ENCODE peak calls at places on chromosomes 3 and 15, in ten cellular contexts. One of them, this sample, is unnamed.

GRCh38 chr3:39644176-39644575 is 165.2 kb upstream of the MYRIP start:
- DNase-seq in fibroblast of lung: peak
- DNase-seq in kidney: no peak
- DNase-seq in lower lobe of right lung: no peak
- DNase-seq in nephron progenitor cell: no peak
- DNase-seq in endodermal cell: no peak
- DNase-seq in NB4: peak
- DNase-seq in suprapubic skin: no peak
- DNase-seq in upper lobe of right lung: no peak
- DNase-seq in tibial artery: no peak
- DNase-seq in this sample: no peak

GRCh38 chr15:69275104-69275670 is 23.5 kb upstream of the PAQR5 start:
- DNase-seq in fibroblast of lung: peak
- DNase-seq in kidney: no peak
- DNase-seq in lower lobe of right lung: no peak
- DNase-seq in nephron progenitor cell: no peak
- DNase-seq in endodermal cell: no peak
- DNase-seq in NB4: no peak
- DNase-seq in suprapubic skin: no peak
- DNase-seq in upper lobe of right lung: no peak
- DNase-seq in tibial artery: no peak
- DNase-seq in this sample: no peak

GRCh38 chr3:112097378-112097777 is 11.2 kb downstream of the C3orf52 start:
- DNase-seq in fibroblast of lung: peak
- DNase-seq in kidney: no peak
- DNase-seq in lower lobe of right lung: no peak
- DNase-seq in nephron progenitor cell: no peak
- DNase-seq in endodermal cell: no peak
- DNase-seq in NB4: peak
- DNase-seq in suprapubic skin: no peak
- DNase-seq in upper lobe of right lung: no peak
- DNase-seq in tibial artery: no peak
- DNase-seq in this sample: no peak

GRCh38 chr3:168216851-168217250 is 121.1 kb upstream of the GOLIM4 start:
- DNase-seq in fibroblast of lung: no peak
- DNase-seq in kidney: no peak
- DNase-seq in lower lobe of right lung: no peak
- DNase-seq in nephron progenitor cell: no peak
- DNase-seq in endodermal cell: no peak
- DNase-seq in NB4: no peak
- DNase-seq in suprapubic skin: no peak
- DNase-seq in upper lobe of right lung: no peak
- DNase-seq in tibial artery: no peak
- DNase-seq in this sample: no peak

GRCh38 chr15:83372434-83372873 is 74.7 kb upstream of the SH3GL3 start:
- DNase-seq in fibroblast of lung: no peak
- DNase-seq in kidney: no peak
- DNase-seq in lower lobe of right lung: no peak
- DNase-seq in nephron progenitor cell: no peak
- DNase-seq in endodermal cell: peak
- DNase-seq in NB4: no peak
- DNase-seq in suprapubic skin: no peak
- DNase-seq in upper lobe of right lung: no peak
- DNase-seq in tibial artery: no peak
- DNase-seq in this sample: no peak

GRCh38 chr3:9146367-9147071 is 102.9 kb downstream of the SRGAP3 start:
- DNase-seq in fibroblast of lung: no peak
- DNase-seq in kidney: no peak
- DNase-seq in lower lobe of right lung: no peak
- DNase-seq in nephron progenitor cell: no peak
- DNase-seq in endodermal cell: no peak
- DNase-seq in NB4: peak
- DNase-seq in suprapubic skin: peak
- DNase-seq in upper lobe of right lung: no peak
- DNase-seq in tibial artery: no peak
- DNase-seq in this sample: no peak

GRCh38 chr3:184496933-184497332 is 64.7 kb upstream of the EPHB3 start:
- DNase-seq in fibroblast of lung: no peak
- DNase-seq in kidney: no peak
- DNase-seq in lower lobe of right lung: no peak
- DNase-seq in nephron progenitor cell: no peak
- DNase-seq in endodermal cell: no peak
- DNase-seq in NB4: no peak
- DNase-seq in suprapubic skin: no peak
- DNase-seq in upper lobe of right lung: no peak
- DNase-seq in tibial artery: no peak
- DNase-seq in this sample: no peak

GRCh38 chr3:108518895-108519294 is 8.5 kb upstream of the MYH15 start:
- DNase-seq in fibroblast of lung: no peak
- DNase-seq in kidney: no peak
- DNase-seq in lower lobe of right lung: no peak
- DNase-seq in nephron progenitor cell: no peak
- DNase-seq in endodermal cell: no peak
- DNase-seq in NB4: no peak
- DNase-seq in suprapubic skin: no peak
- DNase-seq in upper lobe of right lung: no peak
- DNase-seq in tibial artery: no peak
- DNase-seq in this sample: no peak

GRCh38 chr3:177522051-177522450 is 324.8 kb upstream of the TBL1XR1 start:
- DNase-seq in fibroblast of lung: no peak
- DNase-seq in kidney: no peak
- DNase-seq in lower lobe of right lung: no peak
- DNase-seq in nephron progenitor cell: no peak
- DNase-seq in endodermal cell: no peak
- DNase-seq in NB4: no peak
- DNase-seq in suprapubic skin: no peak
- DNase-seq in upper lobe of right lung: no peak
- DNase-seq in tibial artery: no peak
- DNase-seq in this sample: no peak

GRCh38 chr15:65413051-65413759 is 9.5 kb downstream of the IGDCC4 start:
- DNase-seq in fibroblast of lung: no peak
- DNase-seq in kidney: peak
- DNase-seq in lower lobe of right lung: no peak
- DNase-seq in nephron progenitor cell: no peak
- DNase-seq in endodermal cell: no peak
- DNase-seq in NB4: no peak
- DNase-seq in suprapubic skin: no peak
- DNase-seq in upper lobe of right lung: no peak
- DNase-seq in tibial artery: no peak
- DNase-seq in this sample: peak

GRCh38 chr3:36814776-36815175 is 50.4 kb upstream of the DCLK3 start:
- DNase-seq in fibroblast of lung: no peak
- DNase-seq in kidney: no peak
- DNase-seq in lower lobe of right lung: no peak
- DNase-seq in nephron progenitor cell: no peak
- DNase-seq in endodermal cell: peak
- DNase-seq in NB4: no peak
- DNase-seq in suprapubic skin: no peak
- DNase-seq in upper lobe of right lung: no peak
- DNase-seq in tibial artery: no peak
- DNase-seq in this sample: no peak

GRCh38 chr3:105354429-105354828 is 12.3 kb upstream of the ALCAM start:
- DNase-seq in fibroblast of lung: no peak
- DNase-seq in kidney: no peak
- DNase-seq in lower lobe of right lung: no peak
- DNase-seq in nephron progenitor cell: no peak
- DNase-seq in endodermal cell: peak
- DNase-seq in NB4: no peak
- DNase-seq in suprapubic skin: no peak
- DNase-seq in upper lobe of right lung: no peak
- DNase-seq in tibial artery: no peak
- DNase-seq in this sample: no peak

GRCh38 chr3:196241704-196242103 is 25.4 kb downstream of the SLC51A start:
- DNase-seq in fibroblast of lung: no peak
- DNase-seq in kidney: no peak
- DNase-seq in lower lobe of right lung: no peak
- DNase-seq in nephron progenitor cell: no peak
- DNase-seq in endodermal cell: no peak
- DNase-seq in NB4: no peak
- DNase-seq in suprapubic skin: no peak
- DNase-seq in upper lobe of right lung: no peak
- DNase-seq in tibial artery: no peak
- DNase-seq in this sample: no peak

GRCh38 chr15:67175643-67176071 is 78.8 kb downstream of the AAGAB start:
- DNase-seq in fibroblast of lung: peak
- DNase-seq in kidney: no peak
- DNase-seq in lower lobe of right lung: peak
- DNase-seq in nephron progenitor cell: no peak
- DNase-seq in endodermal cell: peak
- DNase-seq in NB4: peak
- DNase-seq in suprapubic skin: peak
- DNase-seq in upper lobe of right lung: no peak
- DNase-seq in tibial artery: peak
- DNase-seq in this sample: no peak

GRCh38 chr3:80040113-80040512 is 272.3 kb upstream of the ROBO1 start:
- DNase-seq in fibroblast of lung: no peak
- DNase-seq in kidney: no peak
- DNase-seq in lower lobe of right lung: no peak
- DNase-seq in nephron progenitor cell: no peak
- DNase-seq in endodermal cell: no peak
- DNase-seq in NB4: no peak
- DNase-seq in suprapubic skin: no peak
- DNase-seq in upper lobe of right lung: no peak
- DNase-seq in tibial artery: no peak
- DNase-seq in this sample: no peak

GRCh38 chr3:3127432-3128010 is 781 bp downstream of the TRNT1 start:
- DNase-seq in fibroblast of lung: no peak
- DNase-seq in kidney: no peak
- DNase-seq in lower lobe of right lung: no peak
- DNase-seq in nephron progenitor cell: no peak
- DNase-seq in endodermal cell: peak
- DNase-seq in NB4: peak
- DNase-seq in suprapubic skin: no peak
- DNase-seq in upper lobe of right lung: no peak
- DNase-seq in tibial artery: no peak
- DNase-seq in this sample: no peak

GRCh38 chr3:131216340-131216739 is 165.2 kb upstream of the NUDT16 start:
- DNase-seq in fibroblast of lung: peak
- DNase-seq in kidney: no peak
- DNase-seq in lower lobe of right lung: no peak
- DNase-seq in nephron progenitor cell: no peak
- DNase-seq in endodermal cell: no peak
- DNase-seq in NB4: no peak
- DNase-seq in suprapubic skin: no peak
- DNase-seq in upper lobe of right lung: no peak
- DNase-seq in tibial artery: no peak
- DNase-seq in this sample: no peak

GRCh38 chr3:55524565-55525244 is 37.6 kb upstream of the WNT5A start:
- DNase-seq in fibroblast of lung: peak
- DNase-seq in kidney: no peak
- DNase-seq in lower lobe of right lung: no peak
- DNase-seq in nephron progenitor cell: no peak
- DNase-seq in endodermal cell: no peak
- DNase-seq in NB4: no peak
- DNase-seq in suprapubic skin: no peak
- DNase-seq in upper lobe of right lung: no peak
- DNase-seq in tibial artery: no peak
- DNase-seq in this sample: no peak
- TF ChIP-seq CTCF in fibroblast of lung: no peak
- TF ChIP-seq CTCF in kidney: no peak
- TF ChIP-seq CTCF in lower lobe of right lung: no peak
- TF ChIP-seq CTCF in nephron progenitor cell: no peak
- TF ChIP-seq CTCF in endodermal cell: no peak
- TF ChIP-seq CTCF in NB4: no peak
- TF ChIP-seq CTCF in suprapubic skin: no peak
- TF ChIP-seq CTCF in upper lobe of right lung: no peak
- TF ChIP-seq CTCF in tibial artery: no peak
- TF ChIP-seq CTCF in this sample: peak

GRCh38 chr3:14577897-14578296 is 37.8 kb upstream of the GRIP2 start:
- DNase-seq in fibroblast of lung: no peak
- DNase-seq in kidney: no peak
- DNase-seq in lower lobe of right lung: no peak
- DNase-seq in nephron progenitor cell: no peak
- DNase-seq in endodermal cell: no peak
- DNase-seq in NB4: peak
- DNase-seq in suprapubic skin: no peak
- DNase-seq in upper lobe of right lung: no peak
- DNase-seq in tibial artery: no peak
- DNase-seq in this sample: no peak
- TF ChIP-seq CTCF in fibroblast of lung: no peak
- TF ChIP-seq CTCF in kidney: no peak
- TF ChIP-seq CTCF in lower lobe of right lung: no peak
- TF ChIP-seq CTCF in nephron progenitor cell: no peak
- TF ChIP-seq CTCF in endodermal cell: peak
- TF ChIP-seq CTCF in NB4: no peak
- TF ChIP-seq CTCF in suprapubic skin: no peak
- TF ChIP-seq CTCF in upper lobe of right lung: no peak
- TF ChIP-seq CTCF in tibial artery: no peak
- TF ChIP-seq CTCF in this sample: no peak

GRCh38 chr15:32029409-32029861 is 880 bp upstream of the CHRNA7 start:
- DNase-seq in fibroblast of lung: peak
- DNase-seq in kidney: no peak
- DNase-seq in lower lobe of right lung: peak
- DNase-seq in nephron progenitor cell: peak
- DNase-seq in endodermal cell: peak
- DNase-seq in NB4: peak
- DNase-seq in suprapubic skin: no peak
- DNase-seq in upper lobe of right lung: no peak
- DNase-seq in tibial artery: no peak
- DNase-seq in this sample: no peak
- TF ChIP-seq CTCF in fibroblast of lung: no peak
- TF ChIP-seq CTCF in kidney: no peak
- TF ChIP-seq CTCF in lower lobe of right lung: no peak
- TF ChIP-seq CTCF in nephron progenitor cell: peak
- TF ChIP-seq CTCF in endodermal cell: peak
- TF ChIP-seq CTCF in NB4: peak
- TF ChIP-seq CTCF in suprapubic skin: peak
- TF ChIP-seq CTCF in upper lobe of right lung: peak
- TF ChIP-seq CTCF in tibial artery: no peak
- TF ChIP-seq CTCF in this sample: peak

GRCh38 chr3:68256635-68257034 is 602.2 kb upstream of the SUCLG2 start:
- DNase-seq in fibroblast of lung: no peak
- DNase-seq in kidney: no peak
- DNase-seq in lower lobe of right lung: no peak
- DNase-seq in nephron progenitor cell: peak
- DNase-seq in endodermal cell: peak
- DNase-seq in NB4: peak
- DNase-seq in suprapubic skin: no peak
- DNase-seq in upper lobe of right lung: no peak
- DNase-seq in tibial artery: no peak
- DNase-seq in this sample: no peak
- TF ChIP-seq CTCF in fibroblast of lung: peak
- TF ChIP-seq CTCF in kidney: peak
- TF ChIP-seq CTCF in lower lobe of right lung: no peak
- TF ChIP-seq CTCF in nephron progenitor cell: peak
- TF ChIP-seq CTCF in endodermal cell: peak
- TF ChIP-seq CTCF in NB4: peak
- TF ChIP-seq CTCF in suprapubic skin: no peak
- TF ChIP-seq CTCF in upper lobe of right lung: peak
- TF ChIP-seq CTCF in tibial artery: peak
- TF ChIP-seq CTCF in this sample: peak

DNA sequence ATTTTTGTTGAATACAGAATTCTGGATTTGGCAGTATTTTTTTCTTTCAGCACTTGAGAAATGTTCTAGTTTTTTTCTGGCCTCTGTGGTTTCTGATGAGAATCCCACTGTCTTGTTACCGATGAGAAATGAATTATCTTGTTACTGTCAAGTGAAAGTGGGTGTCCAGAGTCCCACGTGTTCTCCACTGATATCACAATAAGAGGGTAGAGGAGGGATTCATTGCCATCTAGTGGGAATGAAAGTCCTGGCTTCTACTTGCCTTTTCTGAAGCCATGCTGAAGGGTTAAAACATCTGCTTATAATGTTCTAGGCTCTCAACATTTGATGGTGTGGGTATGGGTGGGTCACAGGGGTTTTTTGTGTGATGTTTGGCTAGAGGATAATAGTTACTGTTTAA is 66.1 kb downstream of the SEC22A start:
- DNase-seq in fibroblast of lung: no peak
- DNase-seq in kidney: no peak
- DNase-seq in lower lobe of right lung: no peak
- DNase-seq in nephron progenitor cell: no peak
- DNase-seq in endodermal cell: no peak
- DNase-seq in NB4: no peak
- DNase-seq in suprapubic skin: no peak
- DNase-seq in upper lobe of right lung: no peak
- DNase-seq in tibial artery: no peak
- DNase-seq in this sample: no peak
- TF ChIP-seq CTCF in fibroblast of lung: peak
- TF ChIP-seq CTCF in kidney: no peak
- TF ChIP-seq CTCF in lower lobe of right lung: no peak
- TF ChIP-seq CTCF in nephron progenitor cell: no peak
- TF ChIP-seq CTCF in endodermal cell: peak
- TF ChIP-seq CTCF in NB4: no peak
- TF ChIP-seq CTCF in suprapubic skin: no peak
- TF ChIP-seq CTCF in upper lobe of right lung: no peak
- TF ChIP-seq CTCF in tibial artery: no peak
- TF ChIP-seq CTCF in this sample: peak

This sample was measured in chondrocyte.